ENCODE peak calls at places on chromosomes 1 and 21, in eight cellular contexts. One of them, this sample, is unnamed.

GRCh38 chr1:238562376-238562775 is 671.7 kb upstream of the ZP4 start:
- DNase-seq in Panc1: no peak
- DNase-seq in CD4-positive, alpha-beta memory T cell: no peak
- DNase-seq in upper lobe of right lung: no peak
- DNase-seq in heart left ventricle: no peak
- DNase-seq in thoracic aorta: no peak
- DNase-seq in fibroblast of lung: peak; percentile 90
- DNase-seq in colonic mucosa: no peak
- DNase-seq in this sample: no peak

GRCh38 chr1:67759692-67760029 is 73.6 kb downstream of the GNG12 start:
- DNase-seq in upper lobe of right lung: no peak
- DNase-seq in colonic mucosa: no peak
- DNase-seq in thoracic aorta: no peak
- DNase-seq in CD4-positive, alpha-beta memory T cell: no peak
- DNase-seq in heart left ventricle: no peak
- DNase-seq in Panc1: no peak
- DNase-seq in fibroblast of lung: peak; percentile 68
- DNase-seq in this sample: no peak

GRCh38 chr1:160542303-160542945 is 19.4 kb upstream of the SLAMF6 start:
- DNase-seq in thoracic aorta: no peak
- DNase-seq in upper lobe of right lung: no peak
- DNase-seq in CD4-positive, alpha-beta memory T cell: no peak
- DNase-seq in colonic mucosa: no peak
- DNase-seq in Panc1: no peak
- DNase-seq in fibroblast of lung: no peak
- DNase-seq in heart left ventricle: no peak
- DNase-seq in this sample: no peak

GRCh38 chr1:226548281-226549093 is at the start of gene STUM:
- DNase-seq in upper lobe of right lung: peak; percentile 71
- DNase-seq in colonic mucosa: peak; percentile 52
- DNase-seq in heart left ventricle: peak; percentile 22
- DNase-seq in Panc1: no peak
- DNase-seq in fibroblast of lung: peak; percentile 39
- DNase-seq in thoracic aorta: no peak
- DNase-seq in CD4-positive, alpha-beta memory T cell: no peak
- DNase-seq in this sample: no peak

GRCh38 chr1:234539666-234540403 is 60.9 kb upstream of the TARBP1 start:
- DNase-seq in heart left ventricle: no peak
- DNase-seq in thoracic aorta: no peak
- DNase-seq in CD4-positive, alpha-beta memory T cell: no peak
- DNase-seq in fibroblast of lung: no peak
- DNase-seq in upper lobe of right lung: no peak
- DNase-seq in Panc1: no peak
- DNase-seq in colonic mucosa: no peak
- DNase-seq in this sample: no peak

GRCh38 chr1:203202431-203203245 is 16.1 kb upstream of the CHI3L1 start:
- DNase-seq in heart left ventricle: no peak
- DNase-seq in fibroblast of lung: peak; percentile 78
- DNase-seq in thoracic aorta: no peak
- DNase-seq in Panc1: no peak
- DNase-seq in CD4-positive, alpha-beta memory T cell: no peak
- DNase-seq in upper lobe of right lung: peak; percentile 64
- DNase-seq in colonic mucosa: peak; percentile 49
- DNase-seq in this sample: no peak

GRCh38 chr1:187985897-187986654 is 1157.3 kb downstream of the PLA2G4A start:
- DNase-seq in thoracic aorta: no peak
- DNase-seq in upper lobe of right lung: no peak
- DNase-seq in fibroblast of lung: no peak
- DNase-seq in Panc1: no peak
- DNase-seq in CD4-positive, alpha-beta memory T cell: no peak
- DNase-seq in colonic mucosa: no peak
- DNase-seq in heart left ventricle: no peak
- DNase-seq in this sample: no peak

GRCh38 chr1:202016022-202016624 is 5.7 kb downstream of the ELF3 start:
- DNase-seq in CD4-positive, alpha-beta memory T cell: no peak
- DNase-seq in fibroblast of lung: peak; percentile 31
- DNase-seq in colonic mucosa: peak; percentile 47
- DNase-seq in upper lobe of right lung: no peak
- DNase-seq in Panc1: no peak
- DNase-seq in thoracic aorta: no peak
- DNase-seq in heart left ventricle: no peak
- DNase-seq in this sample: no peak

GRCh38 chr1:208101661-208102431 is 142.3 kb downstream of the PLXNA2 start:
- DNase-seq in colonic mucosa: peak; percentile 85
- DNase-seq in Panc1: no peak
- DNase-seq in upper lobe of right lung: no peak
- DNase-seq in thoracic aorta: no peak
- DNase-seq in heart left ventricle: no peak
- DNase-seq in CD4-positive, alpha-beta memory T cell: no peak
- DNase-seq in fibroblast of lung: peak; percentile 50
- DNase-seq in this sample: no peak

GRCh38 chr1:38013027-38013588 is 574 bp downstream of the UTP11 start:
- DNase-seq in heart left ventricle: no peak
- DNase-seq in colonic mucosa: no peak
- DNase-seq in upper lobe of right lung: no peak
- DNase-seq in Panc1: no peak
- DNase-seq in fibroblast of lung: peak; percentile 78
- DNase-seq in thoracic aorta: no peak
- DNase-seq in CD4-positive, alpha-beta memory T cell: no peak
- DNase-seq in this sample: no peak

GRCh38 chr1:212791261-212791675 is 309 bp downstream of the NSL1 start:
- DNase-seq in upper lobe of right lung: no peak
- DNase-seq in heart left ventricle: no peak
- DNase-seq in Panc1: no peak
- DNase-seq in thoracic aorta: no peak
- DNase-seq in CD4-positive, alpha-beta memory T cell: no peak
- DNase-seq in colonic mucosa: no peak
- DNase-seq in fibroblast of lung: no peak
- DNase-seq in this sample: peak; percentile 4

GRCh38 chr1:93025572-93025971 is 53.5 kb upstream of the MTF2 start:
- DNase-seq in Panc1: no peak
- DNase-seq in heart left ventricle: no peak
- DNase-seq in CD4-positive, alpha-beta memory T cell: no peak
- DNase-seq in fibroblast of lung: peak; percentile 41
- DNase-seq in thoracic aorta: no peak
- DNase-seq in colonic mucosa: no peak
- DNase-seq in upper lobe of right lung: no peak
- DNase-seq in this sample: no peak

GRCh38 chr1:6724517-6725141 is 23.0 kb upstream of the DNAJC11 start:
- DNase-seq in Panc1: no peak
- DNase-seq in heart left ventricle: no peak
- DNase-seq in CD4-positive, alpha-beta memory T cell: no peak
- DNase-seq in upper lobe of right lung: no peak
- DNase-seq in colonic mucosa: no peak
- DNase-seq in fibroblast of lung: peak; percentile 89
- DNase-seq in thoracic aorta: no peak
- DNase-seq in this sample: no peak

GRCh38 chr21:21714396-21714795 is 716.2 kb downstream of the NCAM2 start:
- DNase-seq in upper lobe of right lung: no peak
- DNase-seq in thoracic aorta: no peak
- DNase-seq in fibroblast of lung: peak; percentile 95
- DNase-seq in Panc1: no peak
- DNase-seq in heart left ventricle: no peak
- DNase-seq in CD4-positive, alpha-beta memory T cell: no peak
- DNase-seq in colonic mucosa: no peak
- DNase-seq in this sample: no peak

GRCh38 chr1:224082146-224082545 is 31.8 kb upstream of the FBXO28 start:
- DNase-seq in heart left ventricle: no peak
- DNase-seq in fibroblast of lung: peak; percentile 81
- DNase-seq in Panc1: no peak
- DNase-seq in CD4-positive, alpha-beta memory T cell: no peak
- DNase-seq in thoracic aorta: no peak
- DNase-seq in upper lobe of right lung: no peak
- DNase-seq in colonic mucosa: no peak
- DNase-seq in this sample: no peak

GRCh38 chr1:181114574-181115366 is 26.3 kb downstream of the IER5 start:
- DNase-seq in thoracic aorta: no peak
- DNase-seq in heart left ventricle: no peak
- DNase-seq in fibroblast of lung: no peak
- DNase-seq in upper lobe of right lung: no peak
- DNase-seq in CD4-positive, alpha-beta memory T cell: no peak
- DNase-seq in Panc1: no peak
- DNase-seq in colonic mucosa: no peak
- DNase-seq in this sample: no peak

GRCh38 chr1:100502052-100502792 is 35.7 kb upstream of the GPR88 start:
- DNase-seq in Panc1: no peak
- DNase-seq in CD4-positive, alpha-beta memory T cell: no peak
- DNase-seq in fibroblast of lung: peak; percentile 6
- DNase-seq in thoracic aorta: no peak
- DNase-seq in upper lobe of right lung: no peak
- DNase-seq in colonic mucosa: no peak
- DNase-seq in heart left ventricle: no peak
- DNase-seq in this sample: no peak

GRCh38 chr1:180530501-180530900 is 28.1 kb upstream of the ACBD6 start:
- DNase-seq in upper lobe of right lung: no peak
- DNase-seq in fibroblast of lung: peak; percentile 94
- DNase-seq in Panc1: no peak
- DNase-seq in thoracic aorta: no peak
- DNase-seq in CD4-positive, alpha-beta memory T cell: no peak
- DNase-seq in colonic mucosa: peak; percentile 20
- DNase-seq in heart left ventricle: no peak
- DNase-seq in this sample: no peak

GRCh38 chr1:174788981-174789380 is 210.8 kb upstream of the CACYBP start:
- DNase-seq in Panc1: no peak
- DNase-seq in fibroblast of lung: peak; percentile 96
- DNase-seq in colonic mucosa: no peak
- DNase-seq in thoracic aorta: no peak
- DNase-seq in CD4-positive, alpha-beta memory T cell: no peak
- DNase-seq in upper lobe of right lung: no peak
- DNase-seq in heart left ventricle: no peak
- DNase-seq in this sample: no peak

GRCh38 chr21:32415451-32415850 is 2.9 kb downstream of the EVA1C start:
- DNase-seq in CD4-positive, alpha-beta memory T cell: no peak
- DNase-seq in Panc1: no peak
- DNase-seq in heart left ventricle: no peak
- DNase-seq in upper lobe of right lung: no peak
- DNase-seq in colonic mucosa: no peak
- DNase-seq in fibroblast of lung: no peak
- DNase-seq in thoracic aorta: no peak
- DNase-seq in this sample: no peak

GRCh38 chr1:115377411-115377810 is 39.4 kb upstream of the NGF start:
- DNase-seq in thoracic aorta: no peak
- DNase-seq in Panc1: no peak
- DNase-seq in fibroblast of lung: peak; percentile 31
- DNase-seq in colonic mucosa: no peak
- DNase-seq in heart left ventricle: no peak
- DNase-seq in upper lobe of right lung: no peak
- DNase-seq in CD4-positive, alpha-beta memory T cell: no peak
- DNase-seq in this sample: no peak

GRCh38 chr1:248752119-248752931 is 3.2 kb downstream of the LYPD8 start:
- DNase-seq in fibroblast of lung: no peak
- DNase-seq in heart left ventricle: no peak
- DNase-seq in thoracic aorta: no peak
- DNase-seq in CD4-positive, alpha-beta memory T cell: no peak
- DNase-seq in Panc1: no peak
- DNase-seq in colonic mucosa: no peak
- DNase-seq in upper lobe of right lung: peak; percentile 42
- DNase-seq in this sample: no peak
- H3K9me3 ChIP-seq in fibroblast of lung: peaks cover 7% of the 10 kb centered on the region
- H3K9me3 ChIP-seq in heart left ventricle: no peaks in the 10 kb centered on the region
- H3K9me3 ChIP-seq in thoracic aorta: no peaks in the 10 kb centered on the region
- H3K9me3 ChIP-seq in CD4-positive, alpha-beta memory T cell: no peaks in the 10 kb centered on the region
- H3K9me3 ChIP-seq in Panc1: no peaks in the 10 kb centered on the region
- H3K9me3 ChIP-seq in colonic mucosa: no peaks in the 10 kb centered on the region
- H3K9me3 ChIP-seq in upper lobe of right lung: no peaks in the 10 kb centered on the region
- H3K9me3 ChIP-seq in this sample: peaks cover 28% of the 10 kb centered on the region

DNA sequence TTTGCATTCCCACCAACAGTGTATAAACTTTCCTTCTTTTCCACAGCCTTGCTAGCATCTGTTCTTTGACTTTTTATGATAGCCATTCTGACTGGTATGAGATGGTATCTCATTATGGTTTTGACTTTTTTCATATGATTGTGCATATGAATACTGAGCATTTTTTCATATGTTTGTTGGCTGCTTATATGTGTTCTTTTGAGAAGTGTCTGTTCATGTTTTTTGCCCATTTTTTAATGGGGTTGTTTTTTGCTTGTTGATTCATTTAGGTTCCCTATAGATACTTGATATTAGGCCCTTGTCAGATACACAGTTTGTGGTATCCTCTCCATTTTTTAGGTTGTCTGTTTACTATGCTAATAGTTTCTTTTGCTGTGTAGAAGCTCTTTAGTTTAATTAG is 185.8 kb upstream of the SPAG17 start:
- DNase-seq in Panc1: no peak
- DNase-seq in colonic mucosa: no peak
- DNase-seq in upper lobe of right lung: no peak
- DNase-seq in fibroblast of lung: no peak
- DNase-seq in thoracic aorta: no peak
- DNase-seq in heart left ventricle: no peak
- DNase-seq in CD4-positive, alpha-beta memory T cell: no peak
- DNase-seq in this sample: no peak
- H3K4me3 ChIP-seq in Panc1: no peak overlapping the region
- H3K4me3 ChIP-seq in colonic mucosa: no peak overlapping the region
- H3K4me3 ChIP-seq in upper lobe of right lung: no peak overlapping the region
- H3K4me3 ChIP-seq in fibroblast of lung: no peak overlapping the region
- H3K4me3 ChIP-seq in thoracic aorta: no peak overlapping the region
- H3K4me3 ChIP-seq in heart left ventricle: no peak overlapping the region
- H3K4me3 ChIP-seq in CD4-positive, alpha-beta memory T cell: no peak overlapping the region
- H3K4me3 ChIP-seq in this sample: no peak overlapping the region

GRCh38 chr1:164768619-164769018 is 209.6 kb downstream of the PBX1 start:
- DNase-seq in CD4-positive, alpha-beta memory T cell: no peak
- DNase-seq in thoracic aorta: no peak
- DNase-seq in fibroblast of lung: peak; percentile 31
- DNase-seq in Panc1: no peak
- DNase-seq in upper lobe of right lung: no peak
- DNase-seq in colonic mucosa: no peak
- DNase-seq in heart left ventricle: no peak
- DNase-seq in this sample: no peak

GRCh38 chr1:164768045-164768402 is 209.0 kb downstream of the PBX1 start:
- DNase-seq in thoracic aorta: no peak
- DNase-seq in fibroblast of lung: peak; percentile 58
- DNase-seq in CD4-positive, alpha-beta memory T cell: no peak
- DNase-seq in colonic mucosa: no peak
- DNase-seq in Panc1: no peak
- DNase-seq in upper lobe of right lung: no peak
- DNase-seq in heart left ventricle: no peak
- DNase-seq in this sample: no peak

GRCh38 chr1:164765993-164766720 is 207.2 kb downstream of the PBX1 start:
- DNase-seq in upper lobe of right lung: no peak
- DNase-seq in colonic mucosa: no peak
- DNase-seq in Panc1: no peak
- DNase-seq in CD4-positive, alpha-beta memory T cell: no peak
- DNase-seq in heart left ventricle: no peak
- DNase-seq in fibroblast of lung: no peak
- DNase-seq in thoracic aorta: no peak
- DNase-seq in this sample: no peak

GRCh38 chr1:164765557-164765956 is 206.6 kb downstream of the PBX1 start:
- DNase-seq in upper lobe of right lung: no peak
- DNase-seq in colonic mucosa: no peak
- DNase-seq in Panc1: no peak
- DNase-seq in CD4-positive, alpha-beta memory T cell: no peak
- DNase-seq in heart left ventricle: no peak
- DNase-seq in thoracic aorta: no peak
- DNase-seq in fibroblast of lung: peak; percentile 96
- DNase-seq in this sample: no peak

GRCh38 chr1:164767257-164768044 is 208.5 kb downstream of the PBX1 start:
- DNase-seq in thoracic aorta: no peak
- DNase-seq in colonic mucosa: no peak
- DNase-seq in upper lobe of right lung: no peak
- DNase-seq in heart left ventricle: no peak
- DNase-seq in fibroblast of lung: peak; percentile 98
- DNase-seq in CD4-positive, alpha-beta memory T cell: no peak
- DNase-seq in Panc1: no peak
- DNase-seq in this sample: no peak
- H3K4me1 ChIP-seq in thoracic aorta: peaks cover 71% of the 10 kb centered on the region
- H3K4me1 ChIP-seq in colonic mucosa: no peaks in the 10 kb centered on the region
- H3K4me1 ChIP-seq in upper lobe of right lung: peaks cover 14% of the 10 kb centered on the region
- H3K4me1 ChIP-seq in heart left ventricle: peaks cover 71% of the 10 kb centered on the region
- H3K4me1 ChIP-seq in fibroblast of lung: peaks cover 48% of the 10 kb centered on the region
- H3K4me1 ChIP-seq in CD4-positive, alpha-beta memory T cell: no peaks in the 10 kb centered on the region
- H3K4me1 ChIP-seq in Panc1: no peaks in the 10 kb centered on the region
- H3K4me1 ChIP-seq in this sample: peaks cover 3% of the 10 kb centered on the region

GRCh38 chr21:10639123-10639522 is 117.7 kb downstream of the TPTE start:
- DNase-seq in upper lobe of right lung: no peak
- DNase-seq in Panc1: no peak
- DNase-seq in thoracic aorta: no peak
- DNase-seq in heart left ventricle: no peak
- DNase-seq in fibroblast of lung: no peak
- DNase-seq in colonic mucosa: no peak
- DNase-seq in CD4-positive, alpha-beta memory T cell: no peak
- DNase-seq in this sample: no peak
- H3K9me3 ChIP-seq in upper lobe of right lung: peaks cover 5% of the 10 kb centered on the region
- H3K9me3 ChIP-seq in Panc1: no peaks in the 10 kb centered on the region
- H3K9me3 ChIP-seq in thoracic aorta: peaks cover 17% of the 10 kb centered on the region
- H3K9me3 ChIP-seq in heart left ventricle: peaks cover 27% of the 10 kb centered on the region
- H3K9me3 ChIP-seq in fibroblast of lung: peaks cover 2% of the 10 kb centered on the region
- H3K9me3 ChIP-seq in colonic mucosa: peaks cover 13% of the 10 kb centered on the region
- H3K9me3 ChIP-seq in CD4-positive, alpha-beta memory T cell: peaks cover 7% of the 10 kb centered on the region
- H3K9me3 ChIP-seq in this sample: peaks cover 11% of the 10 kb centered on the region